ENCODE peak calls at places on chromosomes 7 and 10, in nine cellular contexts. I is activated naive CD4-positive, alpha-beta T cell; G is RWPE1; M is head of caudate nucleus; Y is WTC11; P is heart left ventricle; J is effector memory CD4-positive, alpha-beta T cell; N is NCI-H226; L is EL. H is an unnamed sample.

GRCh38 chr7:13028731-13029099 is 341.3 kb downstream of the ARL4A start:
- DNase-seq in I (no peak), G (no peak), M (no peak), Y (no peak), P (no peak), J (no peak), N (no peak), L (no peak), H (no peak)

GRCh38 chr7:22346383-22347107 is 10.4 kb downstream of the RAPGEF5 start:
- DNase-seq in I (no peak), G (no peak), M (no peak), Y (no peak), P (no peak), J (no peak), N (peak; percentile 58), L (no peak), H (no peak)

GRCh38 chr10:73968101-73968515 is 29.8 kb upstream of the VCL start:
- DNase-seq in I (no peak), G (no peak), M (no peak), Y (no peak), P (no peak), J (no peak), N (no peak), L (peak; percentile 10), H (no peak)

GRCh38 chr7:6276911-6277408 is 4.5 kb upstream of the CYTH3 start:
- DNase-seq in I (no peak), G (peak; percentile 12), M (no peak), Y (no peak), P (no peak), J (no peak), N (no peak), L (no peak), H (no peak)

GRCh38 chr7:150716368-150716767 is at the start of gene GIMAP1:
- DNase-seq in I (no peak), G (no peak), M (peak; percentile 47), Y (no peak), P (peak; percentile 71), J (peak; percentile 28), N (no peak), L (no peak), H (no peak)

GRCh38 chr7:421056-421991 is 98.3 kb downstream of the PDGFA start:
- DNase-seq in I (no peak), G (no peak), M (no peak), Y (no peak), P (peak; percentile 33), J (no peak), N (no peak), L (no peak), H (no peak)

GRCh38 chr7:23100697-23101096 is 4.9 kb upstream of the KLHL7 start:
- DNase-seq in I (no peak), G (no peak), M (no peak), Y (peak; percentile 28), P (no peak), J (no peak), N (no peak), L (no peak), H (no peak)

GRCh38 chr10:104337985-104338735 is at the start of gene ITPRIP:
- DNase-seq in I (peak; percentile 57), G (peak; percentile 70), M (peak; percentile 76), Y (peak; percentile 68), P (peak; percentile 88), J (peak; percentile 61), N (peak; percentile 75), L (peak; percentile 88), H (peak; percentile 74)

GRCh38 chr10:22825841-22826240 is 102.0 kb upstream of the ARMC3 start:
- DNase-seq in I (no peak), G (no peak), M (no peak), Y (peak; percentile 35), P (no peak), J (no peak), N (no peak), L (no peak), H (no peak)

GRCh38 chr7:74097937-74098614 is 14.5 kb downstream of the LIMK1 start:
- DNase-seq in I (no peak), G (peak; percentile 85), M (no peak), Y (no peak), P (peak; percentile 44), J (no peak), N (peak; percentile 11), L (peak; percentile 96), H (no peak)

GRCh38 chr10:44913312-44914079 is 2.4 kb downstream of the TMEM72 start:
- DNase-seq in I (no peak), G (no peak), M (no peak), Y (no peak), P (no peak), J (no peak), N (no peak), L (no peak), H (no peak)